ENCODE peak calls at places on chromosomes 2 and 18, in four cellular contexts. One of them, this sample, is unnamed.

GRCh38 chr18:23301971-23302370 is 151.1 kb upstream of the RIOK3 start:
- DNase-seq in endothelial cell of umbilical vein: no peak
- DNase-seq in left ventricle myocardium inferior: no peak
- DNase-seq in CD8-positive, alpha-beta T cell: no peak
- DNase-seq in this sample: no peak

GRCh38 chr2:63054812-63055509 is 4.3 kb downstream of the OTX1 start:
- DNase-seq in endothelial cell of umbilical vein: no peak
- DNase-seq in left ventricle myocardium inferior: no peak
- DNase-seq in CD8-positive, alpha-beta T cell: no peak
- DNase-seq in this sample: no peak

GRCh38 chr2:212354382-212354781 is 184.2 kb downstream of the ERBB4 start:
- DNase-seq in endothelial cell of umbilical vein: no peak
- DNase-seq in left ventricle myocardium inferior: no peak
- DNase-seq in CD8-positive, alpha-beta T cell: no peak
- DNase-seq in this sample: no peak

GRCh38 chr18:26746284-26747130 is 119.0 kb downstream of the AQP4 start:
- DNase-seq in endothelial cell of umbilical vein: no peak
- DNase-seq in left ventricle myocardium inferior: no peak
- DNase-seq in CD8-positive, alpha-beta T cell: no peak
- DNase-seq in this sample: no peak

GRCh38 chr2:121530210-121530562 is 494 bp upstream of the RNU4ATAC start:
- DNase-seq in endothelial cell of umbilical vein: peak; percentile 87
- DNase-seq in left ventricle myocardium inferior: peak; percentile 71
- DNase-seq in CD8-positive, alpha-beta T cell: no peak
- DNase-seq in this sample: peak; percentile 80

GRCh38 chr2:67462741-67463496 is 65.8 kb downstream of the ETAA1 start:
- DNase-seq in endothelial cell of umbilical vein: no peak
- DNase-seq in left ventricle myocardium inferior: no peak
- DNase-seq in CD8-positive, alpha-beta T cell: no peak
- DNase-seq in this sample: no peak

GRCh38 chr2:33056170-33056569 is 109.4 kb downstream of the LTBP1 start:
- DNase-seq in endothelial cell of umbilical vein: no peak
- DNase-seq in left ventricle myocardium inferior: no peak
- DNase-seq in CD8-positive, alpha-beta T cell: no peak
- DNase-seq in this sample: no peak

GRCh38 chr2:220670461-220670979 is 901.6 kb downstream of the EPHA4 start:
- DNase-seq in endothelial cell of umbilical vein: no peak
- DNase-seq in left ventricle myocardium inferior: no peak
- DNase-seq in CD8-positive, alpha-beta T cell: no peak
- DNase-seq in this sample: no peak

GRCh38 chr2:29397743-29398142 is 282.5 kb downstream of the CLIP4 start:
- DNase-seq in endothelial cell of umbilical vein: no peak
- DNase-seq in left ventricle myocardium inferior: no peak
- DNase-seq in CD8-positive, alpha-beta T cell: no peak
- DNase-seq in this sample: no peak

GRCh38 chr2:219221956-219222518 is 3.3 kb upstream of the ABCB6 start:
- DNase-seq in endothelial cell of umbilical vein: no peak
- DNase-seq in left ventricle myocardium inferior: no peak
- DNase-seq in CD8-positive, alpha-beta T cell: no peak
- DNase-seq in this sample: no peak

GRCh38 chr2:74414913-74415761 is 6.3 kb downstream of the C2orf81 start:
- DNase-seq in endothelial cell of umbilical vein: peak; percentile 10
- DNase-seq in left ventricle myocardium inferior: peak; percentile 69
- DNase-seq in CD8-positive, alpha-beta T cell: peak; percentile 43
- DNase-seq in this sample: no peak

GRCh38 chr2:239195318-239195871 is 205.4 kb downstream of the HDAC4 start:
- DNase-seq in endothelial cell of umbilical vein: no peak
- DNase-seq in left ventricle myocardium inferior: no peak
- DNase-seq in CD8-positive, alpha-beta T cell: no peak
- DNase-seq in this sample: no peak

GRCh38 chr2:169362346-169363026 is at the start of gene LRP2:
- DNase-seq in endothelial cell of umbilical vein: peak; percentile 8
- DNase-seq in left ventricle myocardium inferior: no peak
- DNase-seq in CD8-positive, alpha-beta T cell: peak; percentile 8
- DNase-seq in this sample: peak; percentile 65

GRCh38 chr2:8803658-8804379 is 33.6 kb downstream of the KIDINS220 start:
- DNase-seq in endothelial cell of umbilical vein: peak; percentile 87
- DNase-seq in left ventricle myocardium inferior: no peak
- DNase-seq in CD8-positive, alpha-beta T cell: no peak
- DNase-seq in this sample: peak; percentile 34

GRCh38 chr2:48912110-48912509 is 156.6 kb upstream of the LHCGR start:
- DNase-seq in endothelial cell of umbilical vein: no peak
- DNase-seq in left ventricle myocardium inferior: no peak
- DNase-seq in CD8-positive, alpha-beta T cell: no peak
- DNase-seq in this sample: no peak

GRCh38 chr18:49247786-49248185 is 212.7 kb downstream of the DYM start:
- DNase-seq in endothelial cell of umbilical vein: peak; percentile 72
- DNase-seq in left ventricle myocardium inferior: no peak
- DNase-seq in CD8-positive, alpha-beta T cell: no peak
- DNase-seq in this sample: no peak

GRCh38 chr2:120346034-120346666 is at the start of gene INHBB:
- DNase-seq in endothelial cell of umbilical vein: no peak
- DNase-seq in left ventricle myocardium inferior: no peak
- DNase-seq in CD8-positive, alpha-beta T cell: no peak
- DNase-seq in this sample: peak; percentile 44

GRCh38 chr2:96202152-96202856 is 6.3 kb downstream of the STARD7 start:
- DNase-seq in endothelial cell of umbilical vein: no peak
- DNase-seq in left ventricle myocardium inferior: no peak
- DNase-seq in CD8-positive, alpha-beta T cell: no peak
- DNase-seq in this sample: no peak

GRCh38 chr2:37230581-37230980 is 815 bp downstream of the CEBPZ start:
- DNase-seq in endothelial cell of umbilical vein: no peak
- DNase-seq in left ventricle myocardium inferior: no peak
- DNase-seq in CD8-positive, alpha-beta T cell: no peak
- DNase-seq in this sample: no peak

GRCh38 chr2:46325178-46325928 is 28.1 kb downstream of the EPAS1 start:
- DNase-seq in endothelial cell of umbilical vein: peak; percentile 81
- DNase-seq in left ventricle myocardium inferior: no peak
- DNase-seq in CD8-positive, alpha-beta T cell: no peak
- DNase-seq in this sample: no peak

GRCh38 chr2:46328316-46328715 is 31.1 kb downstream of the EPAS1 start:
- DNase-seq in endothelial cell of umbilical vein: no peak
- DNase-seq in left ventricle myocardium inferior: no peak
- DNase-seq in CD8-positive, alpha-beta T cell: no peak
- DNase-seq in this sample: no peak

GRCh38 chr2:46323671-46324207 is 26.5 kb downstream of the EPAS1 start:
- DNase-seq in endothelial cell of umbilical vein: no peak
- DNase-seq in left ventricle myocardium inferior: no peak
- DNase-seq in CD8-positive, alpha-beta T cell: no peak
- DNase-seq in this sample: no peak

GRCh38 chr2:46327627-46328026 is 30.4 kb downstream of the EPAS1 start:
- DNase-seq in endothelial cell of umbilical vein: no peak
- DNase-seq in left ventricle myocardium inferior: no peak
- DNase-seq in CD8-positive, alpha-beta T cell: no peak
- DNase-seq in this sample: no peak

GRCh38 chr2:46326231-46326980 is 29.2 kb downstream of the EPAS1 start:
- DNase-seq in endothelial cell of umbilical vein: no peak
- DNase-seq in left ventricle myocardium inferior: no peak
- DNase-seq in CD8-positive, alpha-beta T cell: no peak
- DNase-seq in this sample: peak; percentile 84
- H3K27ac ChIP-seq in endothelial cell of umbilical vein: no peak overlapping the region
- H3K27ac ChIP-seq in left ventricle myocardium inferior: peak overlapping the region; percentile 87
- H3K27ac ChIP-seq in CD8-positive, alpha-beta T cell: no peak overlapping the region
- H3K27ac ChIP-seq in this sample: peak overlapping the region; percentile 31

GRCh38 chr2:144452169-144453038 is 67.5 kb downstream of the ZEB2 start:
- DNase-seq in endothelial cell of umbilical vein: peak; percentile 88
- DNase-seq in left ventricle myocardium inferior: no peak
- DNase-seq in CD8-positive, alpha-beta T cell: no peak
- DNase-seq in this sample: no peak
- H3K4me3 ChIP-seq in endothelial cell of umbilical vein: peak overlapping the region; percentile 77
- H3K4me3 ChIP-seq in left ventricle myocardium inferior: peak overlapping the region; percentile 47
- H3K4me3 ChIP-seq in CD8-positive, alpha-beta T cell: no peak overlapping the region
- H3K4me3 ChIP-seq in this sample: no peak overlapping the region

GRCh38 chr2:11784747-11785610 is 38.5 kb downstream of the LPIN1 start:
- DNase-seq in endothelial cell of umbilical vein: peak; percentile 49
- DNase-seq in left ventricle myocardium inferior: no peak
- DNase-seq in CD8-positive, alpha-beta T cell: peak; percentile 60
- DNase-seq in this sample: no peak
- TF ChIP-seq CTCF in endothelial cell of umbilical vein: peak; percentile 94
- TF ChIP-seq CTCF in left ventricle myocardium inferior: peak; percentile 96
- TF ChIP-seq CTCF in CD8-positive, alpha-beta T cell: peak; percentile 90
- TF ChIP-seq CTCF in this sample: peak; percentile 64

GRCh38 chr2:122856696-122857095 is 1101.2 kb downstream of the TSN start:
- DNase-seq in endothelial cell of umbilical vein: no peak
- DNase-seq in left ventricle myocardium inferior: no peak
- DNase-seq in CD8-positive, alpha-beta T cell: no peak
- DNase-seq in this sample: no peak
- H3K27ac ChIP-seq in endothelial cell of umbilical vein: no peak overlapping the region
- H3K27ac ChIP-seq in left ventricle myocardium inferior: no peak overlapping the region
- H3K27ac ChIP-seq in CD8-positive, alpha-beta T cell: no peak overlapping the region
- H3K27ac ChIP-seq in this sample: no peak overlapping the region

GRCh38 chr2:237672731-237673129 is 45.3 kb downstream of the LRRFIP1 start:
- DNase-seq in endothelial cell of umbilical vein: no peak
- DNase-seq in left ventricle myocardium inferior: no peak
- DNase-seq in CD8-positive, alpha-beta T cell: no peak
- DNase-seq in this sample: no peak
- H3K4me3 ChIP-seq in endothelial cell of umbilical vein: no peak overlapping the region
- H3K4me3 ChIP-seq in left ventricle myocardium inferior: no peak overlapping the region
- H3K4me3 ChIP-seq in CD8-positive, alpha-beta T cell: peak overlapping the region; percentile 63
- H3K4me3 ChIP-seq in this sample: no peak overlapping the region